ENCODE peak calls at places on chromosome 12, in eight cellular contexts. E is ovary; P is fibroblast of the aortic adventitia; I is neuronal stem cell; X is posterior cingulate gyrus; Q is CD4-positive, CD25-positive, alpha-beta regulatory T cell; K is GM06990; W is stromal cell of bone marrow. B is an unnamed sample.

GRCh38 chr12:49557187-49557916 is 10.6 kb downstream of the MCRS1 start:
- DNase-seq in E (no peak), P (no peak), I (no peak), X (peak), Q (no peak), K (no peak), W (no peak), B (no peak)

GRCh38 chr12:123233505-123234299 is 466 bp downstream of the MTRFR start:
- DNase-seq in E (peak), P (no peak), I (no peak), X (no peak), Q (no peak), K (peak), W (no peak), B (no peak)

GRCh38 chr12:26692417-26692816 is 140.6 kb downstream of the ITPR2 start:
- DNase-seq in E (no peak), P (no peak), I (no peak), X (no peak), Q (no peak), K (no peak), W (no peak), B (no peak)

GRCh38 chr12:116043673-116044072 is 233.8 kb downstream of the MED13L start:
- DNase-seq in E (no peak), P (no peak), I (no peak), X (no peak), Q (no peak), K (no peak), W (no peak), B (no peak)

GRCh38 chr12:29710104-29710503 is 73.6 kb downstream of the TMTC1 start:
- DNase-seq in E (peak), P (peak), I (peak), X (peak), Q (no peak), K (no peak), W (no peak), B (no peak)

GRCh38 chr12:47209014-47209413 is 129.3 kb upstream of the AMIGO2 start:
- DNase-seq in E (no peak), P (no peak), I (no peak), X (no peak), Q (no peak), K (no peak), W (no peak), B (no peak)

GRCh38 chr12:84911331-84912190 is 1.0 kb downstream of the SLC6A15 start:
- DNase-seq in E (peak), P (peak), I (peak), X (peak), Q (no peak), K (no peak), W (peak), B (peak)

GRCh38 chr12:50411051-50411660 is 10.5 kb downstream of the LARP4 start:
- DNase-seq in E (no peak), P (peak), I (no peak), X (no peak), Q (no peak), K (no peak), W (no peak), B (no peak)

GRCh38 chr12:94644622-94645021 is 5.7 kb downstream of the TMCC3 start:
- DNase-seq in E (no peak), P (peak), I (no peak), X (no peak), Q (no peak), K (peak), W (peak), B (peak)

GRCh38 chr12:2017724-2018337 is 13.6 kb upstream of the DCP1B start:
- DNase-seq in E (no peak), P (no peak), I (no peak), X (no peak), Q (no peak), K (no peak), W (no peak), B (no peak)

GRCh38 chr12:22657538-22657937 is 32.6 kb downstream of the ETNK1 start:
- DNase-seq in E (no peak), P (no peak), I (no peak), X (no peak), Q (no peak), K (no peak), W (peak), B (no peak)

GRCh38 chr12:4027412-4027811 is 154.2 kb upstream of the PARP11 start:
- DNase-seq in E (no peak), P (no peak), I (no peak), X (no peak), Q (peak), K (no peak), W (no peak), B (no peak)

GRCh38 chr12:27500546-27500945 is 23.5 kb upstream of the PPFIBP1 start:
- DNase-seq in E (no peak), P (no peak), I (no peak), X (no peak), Q (no peak), K (no peak), W (no peak), B (no peak)

GRCh38 chr12:11688831-11689230 is 39.4 kb downstream of the ETV6 start:
- DNase-seq in E (no peak), P (peak), I (no peak), X (no peak), Q (no peak), K (no peak), W (peak), B (peak)

GRCh38 chr12:110183386-110183785 is 59.2 kb downstream of the IFT81 start:
- DNase-seq in E (no peak), P (no peak), I (no peak), X (peak), Q (no peak), K (no peak), W (no peak), B (no peak)

GRCh38 chr12:95169368-95169767 is 47.9 kb downstream of the FGD6 start:
- DNase-seq in E (no peak), P (peak), I (no peak), X (no peak), Q (no peak), K (no peak), W (peak), B (peak)

GRCh38 chr12:92573104-92573503 is 129.7 kb upstream of the PLEKHG7 start:
- DNase-seq in E (no peak), P (no peak), I (no peak), X (no peak), Q (no peak), K (no peak), W (no peak), B (no peak)

GRCh38 chr12:50728841-50729240 is 35.1 kb upstream of the ATF1 start:
- DNase-seq in E (no peak), P (no peak), I (no peak), X (no peak), Q (no peak), K (no peak), W (no peak), B (no peak)

GRCh38 chr12:96120359-96121100 is 73.6 kb upstream of the ELK3 start:
- DNase-seq in E (no peak), P (no peak), I (no peak), X (no peak), Q (no peak), K (peak), W (no peak), B (no peak)

GRCh38 chr12:26219736-26220135 is 24.4 kb downstream of the SSPN start:
- DNase-seq in E (no peak), P (no peak), I (no peak), X (no peak), Q (no peak), K (no peak), W (no peak), B (no peak)

GRCh38 chr12:64083285-64084210 is 138.5 kb downstream of the KICS2 start:
- DNase-seq in E (peak), P (peak), I (no peak), X (peak), Q (no peak), K (no peak), W (peak), B (peak)

GRCh38 chr12:88336071-88336768 is 194.1 kb downstream of the TMTC3 start:
- DNase-seq in E (no peak), P (no peak), I (no peak), X (no peak), Q (no peak), K (no peak), W (no peak), B (no peak)

GRCh38 chr12:5889381-5890047 is 55.5 kb downstream of the ANO2 start:
- DNase-seq in E (no peak), P (no peak), I (no peak), X (no peak), Q (no peak), K (no peak), W (no peak), B (no peak)

GRCh38 chr12:65720136-65720535 is 104.1 kb upstream of the HMGA2 start:
- DNase-seq in E (no peak), P (peak), I (no peak), X (no peak), Q (no peak), K (no peak), W (no peak), B (no peak)